ENCODE peak calls at places on chromosome 5, in six cellular contexts. B is heart left ventricle, H is tibial nerve, Q is H1, D is prostate gland, L is IMR-90. N is an unnamed sample. For H3K9me3, the result is how much of the 10 kb centered on the place peaks cover.

GRCh38 chr5:67490543-67491321 is 294.1 kb upstream of the CD180 start:
- DNase-seq in B (no peak), H (no peak), Q (no peak), D (no peak), L (no peak), N (no peak)

GRCh38 chr5:62521319-62521718 is 57.3 kb upstream of the LRRC70 start:
- DNase-seq in B (no peak), Q (no peak), D (no peak), L (no peak), H (no peak), N (no peak)

GRCh38 chr5:173575985-173576384 is 40.5 kb downstream of the BOD1 start:
- DNase-seq in L (no peak), Q (no peak), H (no peak), D (no peak), B (no peak), N (no peak)

GRCh38 chr5:158212237-158212636 is 353.3 kb upstream of the CLINT1 start:
- DNase-seq in D (no peak), Q (no peak), B (no peak), H (no peak), L (no peak), N (no peak)

GRCh38 chr5:126503602-126504104 is 80.4 kb downstream of the GRAMD2B start:
- DNase-seq in H (no peak), Q (no peak), D (peak), L (peak), B (no peak), N (no peak)

GRCh38 chr5:151051931-151052608 is 28.8 kb downstream of the TNIP1 start:
- DNase-seq in B (no peak), D (no peak), L (no peak), Q (no peak), H (no peak), N (no peak)

GRCh38 chr5:140043508-140043872 is 391 bp upstream of the NRG2 start:
- DNase-seq in H (no peak), B (peak), D (no peak), L (no peak), Q (no peak), N (no peak)

GRCh38 chr5:134503088-134503936 is 22.2 kb upstream of the JADE2 start:
- DNase-seq in B (peak), D (no peak), L (peak), Q (peak), H (no peak), N (peak)

GRCh38 chr5:68745459-68745858 is 348.4 kb upstream of the SLC30A5 start:
- DNase-seq in B (no peak), H (no peak), D (no peak), L (peak), Q (no peak), N (no peak)

GRCh38 chr5:53922508-53923498 is 362.4 kb downstream of the NDUFS4 start:
- DNase-seq in H (no peak), Q (no peak), L (no peak), D (no peak), B (no peak), N (no peak)

GRCh38 chr5:21654-22233 is 70.2 kb upstream of the PLEKHG4B start:
- DNase-seq in D (no peak), Q (no peak), B (no peak), H (no peak), L (peak), N (no peak)
- TF ChIP-seq CTCF in D (peak), Q (peak), B (peak), H (no peak), L (peak), N (no peak)

GRCh38 chr5:107458322-107458721 is 212.4 kb downstream of the EFNA5 start:
- DNase-seq in L (no peak), Q (no peak), D (no peak), H (no peak), B (no peak), N (no peak)

GRCh38 chr5:107456281-107456715 is 214.4 kb downstream of the EFNA5 start:
- DNase-seq in H (no peak), Q (no peak), D (peak), L (peak), B (no peak), N (no peak)

GRCh38 chr5:107457138-107457537 is 213.6 kb downstream of the EFNA5 start:
- DNase-seq in Q (no peak), B (no peak), L (no peak), H (no peak), D (no peak), N (no peak)

GRCh38 chr5:107457881-107458280 is 212.9 kb downstream of the EFNA5 start:
- DNase-seq in H (no peak), D (no peak), B (no peak), L (no peak), Q (no peak), N (no peak)

DNA sequence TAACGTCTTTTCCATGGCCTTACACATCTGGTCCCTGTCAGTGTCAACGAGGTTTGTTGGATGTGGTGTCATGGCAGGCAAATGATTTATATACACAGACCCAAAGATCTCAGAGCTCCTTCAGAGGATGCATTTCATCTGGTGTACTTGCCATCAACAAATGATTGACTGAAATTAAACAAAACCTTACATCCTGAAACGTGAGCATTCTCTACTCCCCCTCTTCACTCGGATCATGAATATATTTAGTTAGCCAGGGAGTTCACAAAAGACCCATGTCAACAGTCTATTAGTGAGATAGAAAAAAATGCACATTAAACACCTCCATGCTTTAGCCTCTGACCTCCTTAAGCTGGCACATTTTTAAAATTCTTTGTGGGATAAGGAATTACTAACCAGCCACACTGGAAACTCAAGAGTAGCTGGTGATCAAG is 215.6 kb downstream of the EFNA5 start:
- DNase-seq in D (no peak), B (no peak), L (peak), H (no peak), Q (no peak), N (no peak)
- H3K27ac ChIP-seq in D (no peak), B (no peak), L (no peak), H (no peak), Q (no peak), N (no peak)

GRCh38 chr5:17896605-17897004 is 262.3 kb downstream of the TAF11L14 start:
- DNase-seq in L (peak), H (no peak), D (peak), Q (no peak), B (no peak), N (no peak)
- H3K9me3 ChIP-seq in L (under half), H (under half), D (under half), Q (under half), B (under half), N (under half)

DNA sequence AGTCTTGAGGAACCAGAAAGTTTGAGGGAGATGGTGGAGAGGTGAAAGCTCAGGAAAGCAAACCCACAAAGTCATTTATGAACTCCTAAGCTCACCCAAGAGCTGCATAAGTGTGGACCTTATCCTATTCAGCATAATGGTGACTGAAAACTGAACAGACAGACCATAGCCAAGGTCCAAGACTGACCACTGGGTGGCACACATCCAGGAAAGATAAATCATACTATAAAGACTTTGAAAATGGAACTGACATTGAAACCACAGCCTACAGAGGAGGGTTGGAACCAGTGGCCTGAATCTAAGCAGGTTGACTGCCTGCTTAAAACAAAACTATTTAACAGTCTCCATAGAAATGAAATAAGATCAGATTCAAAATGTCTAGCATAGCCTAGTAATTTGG is 121.1 kb upstream of the RGS7BP start:
- DNase-seq in L (no peak), Q (peak), B (no peak), D (no peak), H (no peak), N (no peak)
- TF ChIP-seq CTCF in L (no peak), Q (peak), B (no peak), D (no peak), H (no peak), N (no peak)

GRCh38 chr5:40677456-40677855 is 2.3 kb upstream of the PTGER4 start:
- DNase-seq in Q (no peak), L (no peak), B (no peak), D (no peak), H (no peak), N (no peak)
- H3K27ac ChIP-seq in Q (no peak), L (peak), B (peak), D (no peak), H (peak), N (peak)

GRCh38 chr5:32303755-32304120 is 9.0 kb downstream of the MTMR12 start:
- DNase-seq in B (no peak), Q (no peak), H (no peak), L (no peak), D (no peak), N (no peak)
- H3K9me3 ChIP-seq in B (under half), Q (under half), H (under half), L (under half), D (under half), N (under half)

GRCh38 chr5:168047043-168047668 is 244.3 kb upstream of the WWC1 start:
- DNase-seq in H (no peak), L (peak), B (peak), Q (peak), D (peak), N (no peak)
- TF ChIP-seq CTCF in H (no peak), L (peak), B (peak), Q (peak), D (peak), N (no peak)

N was measured in CD4-positive, alpha-beta T cell.